ENCODE peak calls at places on chromosomes 7 and 10, in five cellular contexts. A, B, R, Q and Z are unnamed samples.

GRCh38 chr10:44399478-44400451 is 14.9 kb upstream of the CXCL12 start:
- DNase-seq in A (no peak), B (no peak), R (no peak), Q (no peak), Z (no peak)

GRCh38 chr7:1046722-1047679 is 2.7 kb downstream of the GPR146 start:
- DNase-seq in A (no peak), B (no peak), R (no peak), Q (no peak), Z (no peak)

GRCh38 chr10:88896336-88897018 is 16.4 kb downstream of the STAMBPL1 start:
- DNase-seq in A (no peak), B (peak), R (no peak), Q (no peak), Z (no peak)

GRCh38 chr10:11551915-11552602 is 59.4 kb downstream of the USP6NL start:
- DNase-seq in A (no peak), B (peak), R (no peak), Q (peak), Z (peak)

GRCh38 chr10:114420811-114421485 is 16.6 kb upstream of the AFAP1L2 start:
- DNase-seq in A (no peak), B (no peak), R (no peak), Q (no peak), Z (no peak)

GRCh38 chr7:23751852-23752251 is 41.8 kb downstream of the STK31 start:
- DNase-seq in A (no peak), B (no peak), R (no peak), Q (no peak), Z (no peak)

GRCh38 chr7:38215734-38216670 is 38.0 kb downstream of the STARD3NL start:
- DNase-seq in A (peak), B (peak), R (peak), Q (peak), Z (peak)

GRCh38 chr10:58994226-58995057 is 182.0 kb upstream of the PHYHIPL start:
- DNase-seq in A (no peak), B (peak), R (no peak), Q (no peak), Z (no peak)

GRCh38 chr7:106984034-106984433 is 60.5 kb upstream of the PRKAR2B start:
- DNase-seq in A (no peak), B (no peak), R (no peak), Q (no peak), Z (no peak)

GRCh38 chr10:94192974-94193373 is 169.8 kb downstream of the NOC3L start:
- DNase-seq in A (no peak), B (no peak), R (no peak), Q (no peak), Z (no peak)

GRCh38 chr7:116571552-116571951 is 46.7 kb downstream of the CAV1 start:
- DNase-seq in A (no peak), B (no peak), R (no peak), Q (no peak), Z (no peak)

GRCh38 chr10:131915484-131915883 is 14.7 kb downstream of the PPP2R2D start:
- DNase-seq in A (no peak), B (no peak), R (no peak), Q (no peak), Z (no peak)

GRCh38 chr10:86389441-86390193 is 23.0 kb upstream of the GRID1 start:
- DNase-seq in A (peak), B (no peak), R (no peak), Q (peak), Z (peak)

GRCh38 chr10:513393-513792 is 176.1 kb downstream of the DIP2C start:
- DNase-seq in A (no peak), B (no peak), R (peak), Q (no peak), Z (no peak)

GRCh38 chr7:129862672-129863071 is 90.1 kb downstream of the UBE2H start:
- DNase-seq in A (no peak), B (no peak), R (no peak), Q (no peak), Z (no peak)

GRCh38 chr10:132459252-132460028 is 62.4 kb downstream of the PWWP2B start:
- DNase-seq in A (no peak), B (peak), R (no peak), Q (no peak), Z (no peak)

GRCh38 chr7:132464740-132465139 is 111.5 kb downstream of the PLXNA4 start:
- DNase-seq in A (no peak), B (no peak), R (no peak), Q (no peak), Z (no peak)

GRCh38 chr10:98318861-98319260 is 50.9 kb upstream of the LOXL4 start:
- DNase-seq in A (no peak), B (no peak), R (no peak), Q (no peak), Z (no peak)

GRCh38 chr10:99906470-99906869 is 103.3 kb downstream of the DNMBP start:
- DNase-seq in A (no peak), B (no peak), R (no peak), Q (peak), Z (peak)
- TF ChIP-seq CEBPB in A (no peak), B (no peak), R (no peak), Q (no peak), Z (no peak)

DNA sequence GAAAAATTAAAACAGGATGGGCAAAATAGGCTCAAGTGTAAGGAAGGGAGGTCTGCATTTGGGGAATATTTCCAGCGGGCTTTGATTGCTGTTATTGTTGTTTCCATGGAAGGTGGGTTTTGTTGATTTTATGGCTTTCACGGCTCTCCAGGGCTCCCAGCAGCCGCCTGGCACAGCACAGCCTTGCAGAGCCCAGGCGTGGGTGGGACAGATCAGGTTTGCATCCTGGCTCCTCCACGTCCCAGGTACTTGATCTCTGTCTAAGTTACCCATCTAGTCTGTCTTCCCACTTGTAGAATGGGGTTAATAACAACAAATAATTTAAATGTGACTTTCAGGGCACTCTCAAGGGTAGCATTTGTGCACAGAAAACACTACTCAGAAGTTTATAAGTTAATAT is 45.2 kb downstream of the HTR5A start:
- DNase-seq in A (no peak), B (no peak), R (no peak), Q (no peak), Z (no peak)
- H3K9ac ChIP-seq in A (no peak), B (no peak), R (no peak), Q (no peak), Z (no peak)

GRCh38 chr10:72719941-72720592 is 28.1 kb downstream of the MCU start:
- DNase-seq in A (no peak), B (no peak), R (no peak), Q (no peak), Z (no peak)

GRCh38 chr10:72720814-72721665 is 29.1 kb downstream of the MCU start:
- DNase-seq in A (no peak), B (no peak), R (no peak), Q (no peak), Z (peak)
- TF ChIP-seq USF2 in A (no peak), B (no peak), R (no peak), Q (no peak), Z (no peak)

GRCh38 chr10:78656815-78657621 is 411.7 kb upstream of the ZMIZ1 start:
- DNase-seq in A (no peak), B (peak), R (no peak), Q (no peak), Z (no peak)
- TF ChIP-seq CEBPB in A (no peak), B (no peak), R (no peak), Q (no peak), Z (no peak)

GRCh38 chr7:130887182-130888016 is 153.4 kb upstream of the KLF14 start:
- DNase-seq in A (no peak), B (peak), R (no peak), Q (no peak), Z (peak)

GRCh38 chr7:130888468-130888867 is 154.5 kb upstream of the KLF14 start:
- DNase-seq in A (no peak), B (no peak), R (no peak), Q (no peak), Z (no peak)

GRCh38 chr7:130888017-130888371 is 154.0 kb upstream of the KLF14 start:
- DNase-seq in A (no peak), B (no peak), R (no peak), Q (no peak), Z (no peak)

GRCh38 chr7:130891254-130892094 is 157.5 kb upstream of the KLF14 start:
- DNase-seq in A (no peak), B (no peak), R (no peak), Q (no peak), Z (peak)

GRCh38 chr7:130890176-130891020 is 156.4 kb upstream of the KLF14 start:
- DNase-seq in A (no peak), B (no peak), R (no peak), Q (no peak), Z (no peak)
- H3K9ac ChIP-seq in A (no peak), B (no peak), R (no peak), Q (no peak), Z (peak)